ENCODE peak calls at places on chromosomes 7 and 10, in four cellular contexts. L, C, J and B are unnamed samples.

GRCh38 chr10:72665925-72666324 is 26.0 kb upstream of the MCU start:
- DNase-seq in L (no peak), C (no peak), J (no peak), B (no peak)

GRCh38 chr7:140375808-140376730 is 22.3 kb downstream of the SLC37A3 start:
- DNase-seq in L (no peak), C (no peak), J (peak), B (peak)

GRCh38 chr10:6009159-6009558 is 31.8 kb upstream of the IL15RA start:
- DNase-seq in L (no peak), C (no peak), J (no peak), B (no peak)

GRCh38 chr7:88309845-88310244 is 3.2 kb upstream of the STEAP4 start:
- DNase-seq in L (no peak), C (no peak), J (no peak), B (no peak)

GRCh38 chr7:94059747-94060146 is 55.6 kb upstream of the BET1 start:
- DNase-seq in L (no peak), C (no peak), J (no peak), B (no peak)

GRCh38 chr10:96427291-96427690 is 68.5 kb upstream of the OPALIN start:
- DNase-seq in L (no peak), C (no peak), J (no peak), B (no peak)

GRCh38 chr7:134935701-134936100 is 50.6 kb upstream of the AGBL3 start:
- DNase-seq in L (no peak), C (no peak), J (no peak), B (no peak)

GRCh38 chr7:1664711-1665591 is 5.1 kb upstream of the ELFN1 start:
- DNase-seq in L (peak), C (peak), J (peak), B (peak)

GRCh38 chr7:47478017-47478344 is 103.9 kb downstream of the TNS3 start:
- DNase-seq in L (no peak), C (no peak), J (no peak), B (no peak)

GRCh38 chr10:90592903-90593302 is 264.9 kb downstream of the HTR7 start:
- DNase-seq in L (peak), C (peak), J (no peak), B (no peak)

GRCh38 chr7:45917658-45918057 is 3.4 kb downstream of the IGFBP3 start:
- DNase-seq in L (peak), C (peak), J (peak), B (peak)

GRCh38 chr7:101216001-101216859 is 1.2 kb downstream of the PLOD3 start:
- DNase-seq in L (no peak), C (no peak), J (no peak), B (peak)

GRCh38 chr7:78487464-78487863 is 688.9 kb downstream of the PHTF2 start:
- DNase-seq in L (no peak), C (peak), J (no peak), B (no peak)

GRCh38 chr10:50343702-50344331 is 92.5 kb upstream of the ASAH2 start:
- DNase-seq in L (no peak), C (no peak), J (no peak), B (no peak)

GRCh38 chr10:70849582-70850016 is 33.9 kb downstream of the SGPL1 start:
- DNase-seq in L (peak), C (no peak), J (no peak), B (no peak)

GRCh38 chr10:102450124-102450373 is 1.3 kb downstream of the C10orf95 start:
- DNase-seq in L (no peak), C (no peak), J (no peak), B (no peak)

GRCh38 chr10:74957199-74958084 is 131.0 kb downstream of the KAT6B start:
- DNase-seq in L (no peak), C (no peak), J (no peak), B (no peak)

GRCh38 chr10:11798862-11799735 is 24.1 kb upstream of the PROSER2 start:
- DNase-seq in L (no peak), C (peak), J (no peak), B (no peak)